ENCODE peak calls at places on chromosomes 1 and 21, in seven cellular contexts. B is heart left ventricle, V is brain microvascular endothelial cell, X is esophagus muscularis mucosa, L is heart right ventricle, F is right atrium auricular region, N is fibroblast of lung. A is an unnamed sample.

GRCh38 chr1:56179571-56179970 is 399.8 kb downstream of the PLPP3 start:
- DNase-seq in B (no peak), V (no peak), X (no peak), L (no peak), F (no peak), N (no peak), A (no peak)

GRCh38 chr21:45111703-45112102 is 37.3 kb downstream of the ADARB1 start:
- DNase-seq in B (no peak), V (no peak), X (no peak), L (no peak), F (no peak), N (no peak), A (no peak)

GRCh38 chr21:14457762-14458161 is 74.8 kb upstream of the HSPA13 start:
- DNase-seq in B (no peak), V (no peak), X (no peak), L (no peak), F (no peak), N (no peak), A (no peak)

GRCh38 chr1:8858888-8859706 is 19.4 kb downstream of the ENO1 start:
- DNase-seq in B (no peak), V (peak), X (no peak), L (no peak), F (peak), N (peak), A (peak)

GRCh38 chr1:178262101-178262500 is 168.2 kb downstream of the RASAL2 start:
- DNase-seq in B (no peak), V (peak), X (no peak), L (no peak), F (no peak), N (peak), A (no peak)

GRCh38 chr1:228978486-228979324 is 243.4 kb downstream of the RHOU start:
- DNase-seq in B (peak), V (no peak), X (no peak), L (no peak), F (no peak), N (no peak), A (no peak)

GRCh38 chr1:245762396-245762910 is 607.7 kb downstream of the KIF26B start:
- DNase-seq in B (no peak), V (no peak), X (no peak), L (no peak), F (no peak), N (no peak), A (no peak)

GRCh38 chr1:21318714-21319159 is 28.5 kb upstream of the ECE1 start:
- DNase-seq in B (peak), V (peak), X (no peak), L (peak), F (peak), N (peak), A (no peak)

GRCh38 chr1:223319913-223320600 is 43.9 kb downstream of the SUSD4 start:
- DNase-seq in B (no peak), V (no peak), X (no peak), L (no peak), F (no peak), N (no peak), A (no peak)

DNA sequence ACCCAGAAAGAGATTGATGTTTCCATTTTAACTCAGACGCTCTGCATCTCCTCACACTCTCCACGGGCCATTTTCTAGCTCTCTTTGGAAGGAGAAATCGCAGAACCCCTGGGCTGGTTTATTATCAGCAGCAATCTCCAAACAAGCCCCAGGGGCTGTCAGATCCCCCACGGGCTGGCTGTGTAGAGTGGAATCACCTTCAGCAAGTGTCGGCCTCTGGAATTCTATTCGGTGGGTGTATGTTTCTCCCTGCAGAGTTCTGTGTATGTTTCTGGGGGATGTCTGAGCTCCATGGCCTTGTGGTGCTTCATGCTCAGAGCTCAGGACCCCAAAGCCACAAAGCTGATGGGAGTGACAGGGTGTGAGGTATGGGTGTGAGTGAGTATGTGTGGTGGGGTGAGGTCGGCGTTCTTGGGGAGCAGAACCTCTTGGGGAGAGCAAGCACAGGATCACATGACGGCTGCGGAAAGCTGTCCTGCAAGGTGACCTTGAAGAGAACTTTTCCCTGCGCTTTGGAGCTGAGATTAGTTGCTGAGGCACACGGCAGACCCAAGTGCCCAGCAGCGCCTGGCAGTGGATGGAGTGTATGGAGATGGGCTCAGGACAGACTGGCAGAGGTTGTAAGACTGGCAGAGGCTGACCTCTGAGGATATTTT is 489 bp downstream of the ACOT11 start:
- DNase-seq in B (peak), V (no peak), X (no peak), L (peak), F (peak), N (no peak), A (no peak)
- H3K4me3 ChIP-seq in B (peak), V (no peak), X (peak), L (peak), F (peak), N (no peak), A (peak)

GRCh38 chr1:156284112-156284511 is at the start of gene TMEM79:
- DNase-seq in B (no peak), V (no peak), X (no peak), L (no peak), F (no peak), N (no peak), A (no peak)

GRCh38 chr1:156286061-156286460 is 1.9 kb downstream of the TMEM79 start:
- DNase-seq in B (no peak), V (no peak), X (no peak), L (no peak), F (no peak), N (no peak), A (no peak)

GRCh38 chr1:156282479-156283222 is at the start of gene SMG5:
- DNase-seq in B (peak), V (peak), X (peak), L (peak), F (peak), N (peak), A (peak)

GRCh38 chr1:156284762-156285161 is 637 bp downstream of the TMEM79 start:
- DNase-seq in B (no peak), V (no peak), X (no peak), L (no peak), F (no peak), N (no peak), A (no peak)

DNA sequence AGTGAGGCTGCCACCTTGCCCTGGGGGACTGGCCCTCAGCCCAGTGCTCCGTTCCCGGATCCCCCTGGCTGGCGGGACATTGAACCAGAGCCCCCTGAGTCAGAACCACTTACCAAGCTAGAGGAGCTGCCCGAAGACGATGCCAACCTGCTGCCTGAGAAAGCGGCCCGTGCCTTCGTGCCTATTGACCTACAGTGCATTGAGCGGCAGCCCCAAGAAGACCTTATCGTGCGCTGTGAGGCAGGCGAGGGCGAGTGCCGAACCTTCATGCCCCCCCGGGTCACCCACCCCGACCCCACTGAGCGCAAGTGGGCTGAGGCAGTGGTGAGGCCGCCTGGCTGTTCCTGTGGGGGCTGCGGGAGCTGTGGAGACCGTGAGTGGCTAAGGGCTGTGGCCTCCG is 1.3 kb downstream of the TMEM79 start:
- DNase-seq in B (no peak), V (no peak), X (no peak), L (no peak), F (no peak), N (no peak), A (no peak)
- H3K27ac ChIP-seq in B (no peak), V (no peak), X (no peak), L (no peak), F (no peak), N (no peak), A (no peak)

DNA sequence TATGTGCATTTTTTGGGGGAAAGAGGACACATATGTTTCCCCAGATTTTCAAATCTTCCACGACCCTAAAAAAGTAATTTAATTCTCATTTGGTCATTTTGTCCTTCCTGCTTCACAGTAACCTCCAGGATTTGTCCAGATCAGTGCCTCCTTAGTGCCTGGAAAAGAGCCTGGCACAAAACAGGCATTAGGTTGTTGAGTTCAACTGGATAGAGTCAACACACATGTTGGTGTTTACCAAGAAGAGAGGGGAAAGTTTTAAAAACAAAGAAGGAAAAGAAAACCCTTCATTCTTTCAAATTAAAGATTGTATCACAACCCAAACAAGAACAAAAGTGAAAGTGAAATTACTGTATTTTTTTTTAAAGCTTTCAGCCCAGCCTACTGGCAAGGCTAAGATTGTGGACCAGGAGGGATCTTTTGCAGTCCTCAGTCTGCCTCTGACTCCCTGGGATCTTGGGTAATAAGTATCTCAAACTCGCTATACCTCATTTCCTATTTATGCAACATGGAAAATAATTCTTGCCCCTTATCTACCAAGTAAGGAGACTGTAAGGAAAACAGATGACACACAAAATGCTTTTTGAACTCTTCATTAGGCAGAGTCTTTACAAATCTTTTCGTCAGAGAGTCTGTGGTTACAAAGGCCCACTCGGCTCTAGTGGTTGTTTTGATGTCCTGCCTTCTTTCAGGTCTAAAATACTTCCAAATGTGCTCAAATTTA is 57.8 kb downstream of the ZNF281 start:
- DNase-seq in B (no peak), V (peak), X (no peak), L (no peak), F (peak), N (peak), A (no peak)
- TF ChIP-seq CTCF in B (no peak), V (peak), X (no peak), L (no peak), F (no peak), N (no peak), A (no peak)

GRCh38 chr1:19814681-19815503 is at the start of gene RNF186:
- DNase-seq in B (no peak), V (no peak), X (no peak), L (no peak), F (no peak), N (no peak), A (no peak)
- H3K4me3 ChIP-seq in B (no peak), V (no peak), X (no peak), L (no peak), F (no peak), N (no peak), A (no peak)

GRCh38 chr1:16151985-16152384 is 3.9 kb downstream of the EPHA2 start:
- DNase-seq in B (no peak), V (no peak), X (no peak), L (no peak), F (no peak), N (no peak), A (no peak)
- H3K27ac ChIP-seq in B (peak), V (peak), X (peak), L (peak), F (peak), N (peak), A (no peak)

DNA sequence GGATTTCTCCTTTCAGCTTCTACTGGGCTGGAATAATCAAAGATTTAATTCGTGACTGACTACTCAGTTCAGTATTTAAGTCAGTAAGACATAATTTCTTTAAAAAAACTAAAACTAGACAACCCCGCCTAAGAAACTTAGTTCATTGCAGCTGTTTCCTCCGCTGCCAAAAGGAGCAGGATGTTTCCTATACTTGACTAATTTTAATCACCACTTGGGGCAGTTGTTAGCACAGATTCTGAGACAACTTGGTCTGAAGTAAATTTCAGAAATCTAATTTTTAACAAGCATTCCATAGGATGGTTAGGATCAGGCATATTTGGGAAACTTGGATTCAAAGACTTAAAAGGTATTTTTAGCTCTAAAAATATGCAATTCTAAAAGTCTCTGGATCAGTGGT is 34.0 kb downstream of the EPRS1 start:
- DNase-seq in B (no peak), V (no peak), X (no peak), L (no peak), F (no peak), N (peak), A (no peak)
- TF ChIP-seq CTCF in B (no peak), V (peak), X (peak), L (no peak), F (no peak), N (peak), A (no peak)

GRCh38 chr1:151056574-151056973 is 2.8 kb downstream of the CDC42SE1 start:
- DNase-seq in B (no peak), V (no peak), X (no peak), L (no peak), F (no peak), N (no peak), A (no peak)
- H3K4me3 ChIP-seq in B (no peak), V (peak), X (peak), L (peak), F (no peak), N (no peak), A (no peak)

GRCh38 chr1:204104331-204105222 is 31.7 kb downstream of the SOX13 start:
- DNase-seq in B (peak), V (peak), X (no peak), L (peak), F (no peak), N (peak), A (no peak)

GRCh38 chr1:204102719-204103118 is 29.8 kb downstream of the SOX13 start:
- DNase-seq in B (no peak), V (no peak), X (no peak), L (no peak), F (no peak), N (peak), A (no peak)

GRCh38 chr1:204102029-204102611 is 29.2 kb downstream of the SOX13 start:
- DNase-seq in B (no peak), V (no peak), X (no peak), L (no peak), F (no peak), N (no peak), A (no peak)

GRCh38 chr1:204106825-204107224 is 33.9 kb downstream of the SOX13 start:
- DNase-seq in B (no peak), V (no peak), X (no peak), L (no peak), F (no peak), N (no peak), A (no peak)

DNA sequence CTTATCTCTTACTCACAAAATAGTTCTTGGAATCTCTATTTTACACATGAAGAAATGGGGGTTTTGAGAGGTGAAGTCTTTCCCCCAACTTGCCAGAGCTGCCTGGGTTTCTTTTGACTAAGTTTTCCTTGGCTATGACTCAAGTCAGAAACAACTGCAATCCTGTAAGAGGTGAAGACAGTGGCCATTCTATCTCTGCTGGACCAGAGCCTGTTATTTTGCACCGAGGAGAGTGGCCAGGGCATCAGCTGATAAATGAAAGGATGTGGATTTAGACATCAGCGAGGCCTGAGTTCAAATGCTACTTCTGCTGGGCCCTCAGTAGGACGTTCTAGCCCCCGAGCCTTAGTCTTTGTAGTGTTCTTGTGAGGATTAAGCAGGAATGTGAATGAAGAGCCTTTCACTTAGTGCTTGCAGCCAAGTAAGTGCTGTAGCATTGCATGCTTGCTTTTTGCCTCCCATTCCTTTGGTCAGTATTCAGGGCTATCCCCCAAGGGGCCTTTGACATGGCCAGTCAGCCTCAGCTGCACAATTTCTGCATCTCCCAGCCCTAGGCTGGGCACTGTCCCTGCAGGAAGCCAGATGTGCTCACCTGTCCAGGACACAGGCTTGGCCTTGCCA is 30.3 kb downstream of the SOX13 start:
- DNase-seq in B (no peak), V (peak), X (no peak), L (no peak), F (no peak), N (peak), A (no peak)
- H3K27ac ChIP-seq in B (peak), V (no peak), X (peak), L (peak), F (peak), N (no peak), A (peak)

GRCh38 chr1:55143686-55144085 is 71.5 kb downstream of the USP24 start:
- DNase-seq in B (no peak), V (no peak), X (no peak), L (no peak), F (no peak), N (no peak), A (no peak)
- TF ChIP-seq CTCF in B (no peak), V (peak), X (no peak), L (no peak), F (no peak), N (no peak), A (no peak)

GRCh38 chr21:44052071-44052829 is 40.1 kb downstream of the TRAPPC10 start:
- DNase-seq in B (no peak), V (no peak), X (no peak), L (no peak), F (no peak), N (no peak), A (no peak)
- H3K4me3 ChIP-seq in B (no peak), V (no peak), X (no peak), L (no peak), F (no peak), N (no peak), A (no peak)

A was measured in dorsolateral prefrontal cortex.